ENCODE peak calls at places on chromosomes 11 and 22, in six cellular contexts. V is trophoblast cell, D is H1, G is H9, E is IMR-90, Z is mesenchymal stem cell. I is an unnamed sample.

GRCh38 chr11:64864473-64865285 is 13.7 kb downstream of the EHD1 start:
- DNase-seq in V (peak), D (no peak), Z (peak), G (no peak), E (peak), I (no peak)

GRCh38 chr11:57251491-57252104 is 14.5 kb upstream of the APLNR start:
- DNase-seq in D (no peak), Z (no peak), G (no peak), V (no peak), E (peak), I (no peak)

GRCh38 chr11:111833524-111833923 is 37.9 kb downstream of the ALG9 start:
- DNase-seq in Z (no peak), D (no peak), E (no peak), V (peak), G (no peak), I (no peak)

GRCh38 chr11:86990520-86990919 is 35.3 kb upstream of the FZD4 start:
- DNase-seq in D (peak), G (no peak), Z (peak), E (peak), V (peak), I (peak)

GRCh38 chr11:131871061-131871460 is 500.6 kb downstream of the NTM start:
- DNase-seq in E (no peak), V (no peak), G (no peak), D (no peak), Z (no peak), I (no peak)

GRCh38 chr11:107996025-107996776 is 12.5 kb upstream of the CUL5 start:
- DNase-seq in Z (no peak), E (no peak), G (no peak), D (no peak), V (no peak), I (no peak)

GRCh38 chr11:47305734-47306483 is 36.0 kb downstream of the MADD start:
- DNase-seq in G (no peak), Z (no peak), V (no peak), D (no peak), E (no peak), I (no peak)

GRCh38 chr11:83292709-83293435 is 6.7 kb upstream of the CCDC90B start:
- DNase-seq in G (peak), Z (peak), E (peak), D (peak), V (peak), I (peak)

GRCh38 chr22:33129621-33130020 is 71.4 kb upstream of the SYN3 start:
- DNase-seq in E (no peak), Z (no peak), V (no peak), D (no peak), G (no peak), I (no peak)

GRCh38 chr22:37178350-37179125 is 9.5 kb downstream of the C1QTNF6 start:
- DNase-seq in Z (no peak), G (no peak), D (no peak), V (peak), E (no peak), I (no peak)

GRCh38 chr11:22657101-22657694 is 9.2 kb upstream of the GAS2 start:
- DNase-seq in Z (no peak), D (no peak), G (no peak), V (no peak), E (no peak), I (no peak)

GRCh38 chr22:20420157-20420842 is 17.3 kb downstream of the SCARF2 start:
- DNase-seq in E (no peak), Z (no peak), G (no peak), V (no peak), D (no peak), I (no peak)

GRCh38 chr11:124897681-124898680 is at the start of gene ROBO4:
- DNase-seq in E (peak), Z (peak), D (no peak), G (peak), V (no peak), I (no peak)

GRCh38 chr11:70164705-70165104 is 38.4 kb upstream of the FADD start:
- DNase-seq in Z (no peak), G (no peak), E (no peak), V (no peak), D (no peak), I (no peak)

GRCh38 chr22:36320553-36320952 is 67.2 kb downstream of the MYH9 start:
- DNase-seq in G (no peak), E (no peak), Z (no peak), V (no peak), D (no peak), I (no peak)

GRCh38 chr11:68840661-68841653 is 759 bp downstream of the CPT1A start:
- DNase-seq in D (no peak), V (no peak), E (peak), Z (peak), G (no peak), I (no peak)

GRCh38 chr22:47175151-47175760 is 412.8 kb downstream of the TBC1D22A start:
- DNase-seq in V (no peak), D (no peak), Z (no peak), E (peak), G (peak), I (no peak)

GRCh38 chr11:61891331-61892084 is at the start of gene FADS3:
- DNase-seq in Z (peak), G (peak), V (peak), E (peak), D (peak), I (peak)

GRCh38 chr11:134120921-134121526 is 52.2 kb downstream of the JAM3 start:
- DNase-seq in Z (peak), D (no peak), E (peak), V (no peak), G (no peak), I (no peak)

GRCh38 chr11:72826191-72826941 is 12.2 kb downstream of the ATG16L2 start:
- DNase-seq in Z (no peak), V (no peak), D (no peak), E (no peak), G (no peak), I (no peak)

DNA sequence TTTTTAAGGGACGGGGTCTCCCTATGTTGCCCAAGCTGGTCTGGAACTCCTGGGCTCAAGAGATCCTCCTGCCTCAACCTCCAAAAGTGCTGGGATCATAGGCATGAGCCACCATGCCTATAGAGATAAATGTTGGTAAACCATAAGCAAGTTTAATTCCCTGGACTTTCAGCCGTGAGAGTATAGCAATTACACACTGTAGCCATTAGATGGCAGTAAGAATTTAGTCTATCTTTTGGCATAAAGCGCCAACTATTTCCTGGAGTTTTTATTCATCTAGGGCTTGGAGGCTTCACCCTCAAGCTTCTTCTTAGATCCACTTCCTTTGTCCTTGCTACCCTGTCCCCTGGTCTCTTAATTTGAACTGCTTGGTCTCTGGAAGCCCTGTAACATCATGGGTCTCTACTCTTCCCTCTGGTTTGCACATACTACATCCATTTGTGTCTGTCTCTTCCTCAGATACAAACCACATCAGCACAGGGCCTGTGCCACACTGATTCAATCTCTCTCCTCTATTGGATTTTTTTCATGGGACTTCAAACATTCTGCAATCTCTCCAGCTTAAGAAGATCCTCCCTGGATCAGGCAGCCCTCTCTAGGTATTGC is 38.2 kb downstream of the OR10A6 start:
- DNase-seq in G (no peak), D (no peak), Z (peak), E (peak), V (peak), I (peak)
- H2BK5ac ChIP-seq in G (no peak), D (peak), Z (no peak), E (peak), V (no peak), I (no peak)

GRCh38 chr22:27668828-27669797 is 132.4 kb downstream of the MN1 start:
- DNase-seq in V (no peak), G (peak), D (no peak), E (peak), Z (peak), I (no peak)

GRCh38 chr22:27672721-27673387 is 128.7 kb downstream of the MN1 start:
- DNase-seq in D (no peak), E (no peak), V (no peak), Z (no peak), G (no peak), I (no peak)

GRCh38 chr22:27669798-27670599 is 131.6 kb downstream of the MN1 start:
- DNase-seq in G (peak), V (no peak), E (no peak), Z (peak), D (no peak), I (no peak)

GRCh38 chr22:27671413-27671721 is 130.2 kb downstream of the MN1 start:
- DNase-seq in E (no peak), Z (no peak), G (no peak), V (no peak), D (no peak), I (no peak)

DNA sequence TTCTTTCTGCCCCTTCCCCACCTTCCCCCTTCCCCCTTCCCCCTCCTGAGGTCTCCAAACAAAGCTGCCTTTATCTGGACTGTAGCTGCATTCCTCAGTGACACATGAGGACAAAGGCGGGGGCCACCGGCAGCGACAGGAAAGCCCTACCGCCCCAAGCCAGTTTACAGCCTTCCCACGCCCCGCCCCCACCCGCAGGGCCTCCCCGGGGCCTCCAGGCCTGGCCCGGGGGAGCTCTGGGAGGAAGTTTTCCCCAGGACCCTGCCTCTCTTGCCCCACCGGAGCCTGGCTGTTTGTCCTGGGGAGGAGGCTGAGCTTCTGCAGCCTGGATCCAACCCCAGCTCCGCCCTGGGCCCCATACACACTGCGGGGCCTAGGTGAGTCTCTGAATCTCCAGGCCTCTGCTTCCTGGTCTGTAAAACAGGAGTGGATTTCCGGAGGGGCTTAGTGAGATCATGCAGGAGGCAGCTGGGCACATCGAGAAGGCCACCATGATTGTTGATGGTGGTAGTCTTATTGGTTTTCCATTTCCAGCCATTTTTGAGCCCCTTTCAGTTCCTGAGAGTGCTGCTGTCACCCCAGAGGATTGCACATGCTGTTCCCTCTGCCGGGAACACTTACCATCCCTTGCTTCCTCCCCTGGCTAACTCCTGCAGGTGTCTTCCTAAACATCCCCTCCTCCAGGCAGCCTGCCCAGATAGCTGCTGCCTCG is 130.7 kb downstream of the MN1 start:
- DNase-seq in Z (peak), D (peak), V (no peak), E (no peak), G (peak), I (peak)
- H4K8ac ChIP-seq in Z (peak), D (peak), V (peak), E (peak), G (no peak), I (no peak)

GRCh38 chr11:71443736-71444410 is 4.3 kb downstream of the DHCR7 start:
- DNase-seq in V (no peak), D (no peak), G (no peak), E (no peak), Z (no peak), I (no peak)
- H4K91ac ChIP-seq in V (no peak), D (no peak), G (no peak), E (no peak), Z (no peak), I (no peak)

DNA sequence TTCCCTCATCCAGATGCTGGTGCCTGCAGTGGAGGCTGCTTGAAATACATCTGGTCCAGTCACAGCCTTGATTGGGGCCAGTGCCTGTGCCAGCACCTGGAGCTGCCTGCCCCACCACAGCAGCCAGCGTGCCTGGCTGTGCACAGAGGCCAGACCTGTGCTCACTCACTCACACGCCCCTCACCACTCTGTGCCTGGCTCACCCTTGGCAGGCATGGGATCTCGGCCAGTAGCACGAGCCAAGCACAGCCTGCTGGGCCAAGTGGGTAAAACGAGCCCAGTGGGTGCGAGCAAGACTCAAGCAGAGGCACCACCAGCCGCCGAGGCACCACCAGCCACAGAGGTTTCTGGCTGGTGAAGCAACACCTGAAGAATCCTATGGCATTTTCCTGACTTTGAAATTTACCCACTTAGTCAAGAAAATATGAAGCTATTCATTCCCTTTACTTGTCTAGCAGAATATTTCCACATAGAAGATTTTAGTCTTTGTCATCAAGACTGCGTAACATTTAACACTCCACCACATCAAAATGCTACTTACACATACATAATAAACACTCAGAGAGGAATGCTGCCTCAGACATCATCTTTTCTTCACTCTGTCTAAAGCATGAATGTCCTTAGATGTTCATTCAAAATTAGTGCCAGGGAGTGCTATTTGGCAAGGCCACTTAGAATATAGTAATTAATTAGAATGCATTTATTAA is 424.3 kb upstream of the FAT3 start:
- DNase-seq in G (no peak), Z (no peak), D (no peak), V (peak), E (no peak), I (no peak)
- H2BK5ac ChIP-seq in G (no peak), Z (no peak), D (peak), V (no peak), E (no peak), I (no peak)

DNA sequence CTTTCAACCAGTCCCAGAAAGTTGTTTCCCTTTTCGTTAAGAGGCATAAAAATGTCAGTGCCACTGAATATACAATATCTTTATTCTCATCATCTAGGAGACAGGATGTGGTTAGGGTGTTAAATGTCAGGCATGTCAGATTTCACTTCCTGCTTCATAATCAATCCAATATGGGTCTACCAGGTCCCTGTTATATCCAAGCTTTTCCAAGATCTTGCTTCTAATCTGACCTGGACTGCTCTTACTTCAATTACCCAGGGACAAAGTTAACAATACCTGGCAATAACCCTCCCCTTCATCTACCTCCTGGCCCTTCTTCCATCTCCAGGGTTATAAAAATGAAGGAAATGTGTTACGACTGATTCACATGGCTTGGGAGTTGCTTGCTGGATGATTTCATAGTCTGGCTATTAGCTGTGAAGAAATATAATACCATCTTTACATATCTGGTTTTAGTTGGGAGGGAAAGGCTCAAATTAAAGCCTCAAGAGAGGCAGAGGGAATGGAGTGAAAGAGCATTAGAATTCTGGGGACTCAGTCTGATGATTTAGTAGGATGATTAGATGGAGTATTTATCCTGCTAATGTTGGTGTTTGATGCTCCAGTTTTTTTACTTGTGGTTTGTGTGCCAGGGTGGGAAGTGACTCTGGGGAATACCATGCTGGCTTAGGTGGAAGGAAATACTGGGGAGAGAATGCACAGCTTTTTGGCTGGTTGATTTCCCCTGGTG is 534.3 kb downstream of the ETS1 start:
- DNase-seq in E (peak), D (no peak), V (no peak), G (no peak), Z (peak), I (no peak)
- H4K8ac ChIP-seq in E (peak), D (no peak), V (peak), G (no peak), Z (no peak), I (no peak)

GRCh38 chr11:110645253-110645652 is 67.0 kb downstream of the ARHGAP20 start:
- DNase-seq in E (no peak), D (no peak), V (no peak), Z (no peak), G (no peak), I (no peak)
- H4K91ac ChIP-seq in E (no peak), D (no peak), V (no peak), Z (no peak), G (no peak), I (no peak)

GRCh38 chr11:8826901-8827560 is 84.0 kb upstream of the AKIP1 start:
- DNase-seq in V (no peak), Z (peak), D (no peak), E (no peak), G (peak), I (no peak)
- H2BK5ac ChIP-seq in V (peak), Z (peak), D (no peak), E (peak), G (no peak), I (no peak)

GRCh38 chr11:2827792-2828191 is 57.8 kb downstream of the CDKN1C start:
- DNase-seq in D (no peak), V (no peak), E (no peak), G (no peak), Z (no peak), I (no peak)

GRCh38 chr11:2825886-2826678 is 59.5 kb downstream of the CDKN1C start:
- DNase-seq in Z (peak), G (no peak), V (peak), D (peak), E (peak), I (peak)

GRCh38 chr11:2828585-2829330 is 56.8 kb downstream of the CDKN1C start:
- DNase-seq in D (no peak), V (no peak), E (no peak), Z (no peak), G (no peak), I (no peak)

GRCh38 chr11:2826679-2827056 is 58.9 kb downstream of the CDKN1C start:
- DNase-seq in E (no peak), G (no peak), V (no peak), Z (peak), D (no peak), I (no peak)

GRCh38 chr11:2827256-2827655 is 58.3 kb downstream of the CDKN1C start:
- DNase-seq in E (peak), D (no peak), V (peak), Z (peak), G (no peak), I (no peak)
- H4K8ac ChIP-seq in E (peak), D (no peak), V (no peak), Z (no peak), G (no peak), I (peak)

GRCh38 chr22:43946391-43946680 is 8.9 kb upstream of the SAMM50 start:
- DNase-seq in E (no peak), Z (no peak), D (no peak), G (no peak), V (no peak), I (no peak)
- H4K91ac ChIP-seq in E (no peak), Z (no peak), D (no peak), G (no peak), V (no peak), I (no peak)